ENCODE peak calls at places on chromosomes 5 and 9, in ten cellular contexts. H, Y, Z, X, M, G, I, S, A and C are unnamed samples.

GRCh38 chr5:30355675-30356074 is 837.8 kb upstream of the CDH6 start:
- DNase-seq in M (no peak), Y (no peak), H (no peak), S (no peak), Z (no peak), I (no peak), G (no peak), X (no peak), A (no peak), C (no peak)

GRCh38 chr9:126614088-126614454 is 343 bp downstream of the LMX1B start:
- DNase-seq in A (no peak), S (no peak), Z (no peak), X (peak), I (no peak), H (no peak), G (no peak), M (peak), Y (no peak), C (no peak)

GRCh38 chr5:144309265-144309664 is 138.6 kb downstream of the KCTD16 start:
- DNase-seq in S (no peak), M (no peak), I (no peak), G (no peak), Z (no peak), H (no peak), X (no peak), A (no peak), Y (peak), C (no peak)

GRCh38 chr5:55896663-55897062 is 45.5 kb downstream of the IL31RA start:
- DNase-seq in A (no peak), G (no peak), Y (peak), S (no peak), H (no peak), M (no peak), Z (no peak), X (no peak), I (peak), C (no peak)

GRCh38 chr9:138022121-138022741 is 144.6 kb downstream of the CACNA1B start:
- DNase-seq in S (peak), H (no peak), M (peak), A (peak), I (peak), Y (no peak), Z (peak), X (no peak), G (no peak), C (no peak)

GRCh38 chr5:166724284-166724683 is 1567.2 kb upstream of the WWC1 start:
- DNase-seq in G (no peak), M (peak), H (no peak), X (no peak), S (peak), A (no peak), Y (no peak), I (no peak), Z (no peak), C (no peak)

GRCh38 chr9:36426945-36427344 is 26.9 kb upstream of the RNF38 start:
- DNase-seq in X (no peak), Y (peak), G (peak), H (no peak), Z (no peak), S (no peak), I (no peak), A (no peak), M (no peak), C (no peak)

GRCh38 chr9:27602107-27602836 is 29.0 kb upstream of the C9orf72 start:
- DNase-seq in A (no peak), G (no peak), S (no peak), I (no peak), H (no peak), X (no peak), Y (no peak), M (no peak), Z (no peak), C (no peak)

GRCh38 chr9:1047605-1048235 is 2.4 kb upstream of the DMRT2 start:
- DNase-seq in H (no peak), G (no peak), S (no peak), I (peak), X (no peak), Y (peak), M (no peak), Z (no peak), A (peak), C (no peak)

GRCh38 chr9:120454427-120454826 is 125.5 kb downstream of the CDK5RAP2 start:
- DNase-seq in A (no peak), Z (no peak), M (no peak), Y (no peak), X (no peak), G (no peak), H (no peak), S (no peak), I (no peak), C (no peak)

GRCh38 chr9:82584349-82584846 is 478.5 kb downstream of the RASEF start:
- DNase-seq in Y (no peak), S (no peak), H (no peak), G (no peak), Z (no peak), A (no peak), I (peak), M (no peak), X (no peak), C (no peak)